ENCODE peak calls at places on chromosome 19, in nine cellular contexts. T is mesenchymal stem cell; A is Peyer's patch; J is choroid plexus epithelial cell; U is AG04450; W is activated naive CD4-positive, alpha-beta T cell treated with anti-CD3 and anti-CD28 coated beads, Interleukin-2, amount 50 U/mL, for 72 hours; D is neural progenitor cell; F is retina; I is stimulated activated CD8-positive, alpha-beta memory T cell treated with anti-CD3 and anti-CD28 coated beads, Interleukin-15, amount 100 ng/mL, for 1 hour. Z is an unnamed sample.

GRCh38 chr19:11254662-11255061 is 7.7 kb downstream of the DOCK6 start:
- DNase-seq in T (no peak), I (no peak), U (no peak), A (no peak), F (no peak), J (no peak), W (no peak), D (no peak), Z (no peak)

GRCh38 chr19:49614096-49614857 is 23.3 kb downstream of the PRR12 start:
- DNase-seq in A (no peak), T (peak), U (peak), I (no peak), F (no peak), W (no peak), D (no peak), J (peak), Z (no peak)

GRCh38 chr19:51016798-51017683 is 2.5 kb downstream of the KLK10 start:
- DNase-seq in J (peak), D (peak), W (peak), T (peak), F (peak), A (peak), I (peak), U (no peak), Z (no peak)

GRCh38 chr19:5293607-5294089 is 47.0 kb downstream of the PTPRS start:
- DNase-seq in T (peak), I (no peak), J (peak), A (no peak), U (no peak), W (no peak), F (peak), D (peak), Z (peak)

GRCh38 chr19:29622191-29623070 is 16.3 kb downstream of the POP4 start:
- DNase-seq in W (no peak), U (no peak), J (peak), A (no peak), I (no peak), T (peak), F (no peak), D (peak), Z (no peak)

GRCh38 chr19:4266253-4267000 is 12.6 kb upstream of the SHD start:
- DNase-seq in W (no peak), U (no peak), I (no peak), A (no peak), T (no peak), F (no peak), J (no peak), D (no peak), Z (no peak)

GRCh38 chr19:29671393-29672076 is 6.3 kb downstream of the PLEKHF1 start:
- DNase-seq in J (peak), F (no peak), I (peak), W (peak), U (no peak), T (peak), D (no peak), A (no peak), Z (no peak)

GRCh38 chr19:58009666-58010301 is 7.2 kb upstream of the ZNF606 start:
- DNase-seq in T (no peak), W (peak), I (no peak), U (peak), D (peak), F (peak), A (peak), J (peak), Z (peak)

GRCh38 chr19:55087542-55087935 is 11.9 kb downstream of the EPS8L1 start:
- DNase-seq in J (peak), U (no peak), T (no peak), A (peak), D (no peak), I (no peak), F (no peak), W (no peak), Z (no peak)

GRCh38 chr19:27780367-27781065 is 1432.4 kb downstream of the UQCRFS1 start:
- DNase-seq in I (no peak), D (no peak), W (no peak), U (no peak), A (no peak), F (no peak), J (no peak), T (no peak), Z (no peak)

GRCh38 chr19:2080336-2080988 is 15.7 kb downstream of the MOB3A start:
- DNase-seq in F (no peak), D (no peak), A (no peak), W (no peak), U (no peak), I (no peak), T (no peak), J (no peak), Z (no peak)

GRCh38 chr19:33699754-33700407 is 78.1 kb downstream of the CHST8 start:
- DNase-seq in D (no peak), F (no peak), T (no peak), W (no peak), U (no peak), A (no peak), I (no peak), J (no peak), Z (no peak)

GRCh38 chr19:4439243-4439642 is 18.4 kb downstream of the UBXN6 start:
- DNase-seq in J (no peak), T (no peak), U (no peak), D (no peak), F (no peak), I (no peak), W (no peak), A (no peak), Z (no peak)

Z was measured in uterus.